ENCODE peak calls at places on chromosomes 1 and 21, in four cellular contexts. U, B, O and T are unnamed samples.

GRCh38 chr1:182174202-182174855 is 112.8 kb upstream of the ZNF648 start:
- DNase-seq in B (no peak), O (no peak), U (no peak), T (no peak)

GRCh38 chr1:232271991-232272589 is 357.8 kb downstream of the SIPA1L2 start:
- DNase-seq in O (no peak), B (peak), U (no peak), T (peak)

GRCh38 chr1:17875882-17876280 is 120.7 kb downstream of the ACTL8 start:
- DNase-seq in U (peak), O (no peak), B (no peak), T (peak)

GRCh38 chr1:21873174-21873573 is 61.1 kb downstream of the LDLRAD2 start:
- DNase-seq in U (no peak), B (no peak), O (no peak), T (no peak)

GRCh38 chr1:24898152-24898908 is 31.7 kb downstream of the RUNX3 start:
- DNase-seq in B (peak), O (peak), U (peak), T (peak)

GRCh38 chr21:39685236-39685635 is 59.7 kb upstream of the IGSF5 start:
- DNase-seq in U (no peak), O (no peak), B (no peak), T (no peak)

GRCh38 chr1:235917267-235917811 is 50.6 kb upstream of the LYST start:
- DNase-seq in U (peak), O (peak), B (peak), T (peak)

GRCh38 chr1:110450928-110451327 is at the start of gene PROK1:
- DNase-seq in O (no peak), U (no peak), B (no peak), T (no peak)

GRCh38 chr1:19811206-19811851 is 3.8 kb downstream of the RNF186 start:
- DNase-seq in B (peak), U (peak), O (peak), T (peak)

GRCh38 chr1:160219062-160219929 is 14.1 kb downstream of the PEA15 start:
- DNase-seq in U (peak), B (peak), O (peak), T (peak)

GRCh38 chr1:40039245-40039756 is 1.2 kb upstream of the CAP1 start:
- DNase-seq in U (no peak), O (no peak), B (no peak), T (no peak)

GRCh38 chr1:67863637-67864036 is 30.4 kb upstream of the GNG12 start:
- DNase-seq in O (no peak), B (no peak), U (no peak), T (no peak)

GRCh38 chr1:204451352-204452124 is 39.9 kb upstream of the PPP1R15B start:
- DNase-seq in O (no peak), B (no peak), U (no peak), T (no peak)

GRCh38 chr1:80023366-80023765 is 1016.8 kb upstream of the ADGRL4 start:
- DNase-seq in U (peak), B (no peak), O (no peak), T (no peak)

GRCh38 chr1:9280015-9280860 is 12.5 kb upstream of the SPSB1 start:
- DNase-seq in U (peak), B (peak), O (peak), T (peak)

GRCh38 chr1:13922440-13922839 is 222.5 kb downstream of the PRDM2 start:
- DNase-seq in B (no peak), U (no peak), O (no peak), T (peak)

GRCh38 chr1:111842411-111842810 is 86.7 kb downstream of the DDX20 start:
- DNase-seq in O (no peak), U (no peak), B (no peak), T (no peak)

GRCh38 chr1:224644553-224645154 is 28.5 kb downstream of the CNIH3 start:
- DNase-seq in U (peak), O (peak), B (peak), T (peak)

DNA sequence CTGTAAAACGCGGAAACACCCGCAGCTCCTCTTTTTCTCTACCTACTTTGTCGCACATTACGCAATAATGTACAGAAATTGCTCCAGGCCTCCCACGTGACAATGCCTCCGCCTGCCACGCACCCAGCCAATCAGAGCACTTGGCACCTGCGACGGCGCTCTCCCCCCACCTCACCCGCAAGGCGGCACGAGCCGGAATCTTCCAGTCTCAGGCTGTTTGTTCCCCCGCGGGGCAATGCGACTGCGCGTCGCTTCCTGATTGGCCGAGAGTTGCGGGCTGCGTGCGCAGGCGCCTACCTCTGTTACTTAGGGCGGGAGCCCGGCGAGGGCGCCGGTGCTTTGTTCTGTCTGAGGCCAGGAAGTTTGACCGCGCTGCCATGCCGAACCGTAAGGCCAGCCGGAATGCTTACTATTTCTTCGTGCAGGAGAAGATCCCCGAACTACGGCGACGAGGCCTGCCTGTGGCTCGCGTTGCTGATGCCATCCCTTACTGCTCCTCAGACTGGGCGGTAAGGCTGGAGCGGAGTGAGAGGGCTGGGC is at the start of gene MAEL:
- DNase-seq in B (no peak), O (no peak), U (no peak), T (no peak)
- H3K4me3 ChIP-seq in B (no peak), O (no peak), U (no peak), T (no peak)

GRCh38 chr1:154955039-154955717 is 721 bp downstream of the PBXIP1 start:
- DNase-seq in O (no peak), B (peak), U (peak), T (peak)
- H3K4me3 ChIP-seq in O (peak), B (peak), U (peak), T (peak)

DNA sequence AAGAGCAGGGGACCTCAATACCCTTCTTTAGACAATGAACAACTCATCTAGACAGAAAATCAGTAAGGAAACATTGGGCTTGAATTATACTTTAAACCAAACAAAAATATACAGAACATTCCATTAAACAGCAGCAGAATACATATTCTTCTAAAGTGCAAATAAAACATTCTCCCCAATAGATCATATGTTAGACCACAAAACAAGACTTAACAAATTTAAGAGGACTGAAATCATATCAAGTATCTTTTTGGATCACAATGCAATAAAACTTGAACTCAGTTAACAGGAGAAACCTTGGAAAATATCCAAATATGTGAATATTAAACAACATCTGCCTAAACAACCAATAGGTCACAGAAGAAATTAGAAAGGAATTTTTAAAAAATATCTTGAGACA is 47.7 kb upstream of the HP1BP3 start:
- DNase-seq in B (no peak), O (no peak), U (no peak), T (no peak)
- H3K4me3 ChIP-seq in B (no peak), O (no peak), U (no peak), T (no peak)

GRCh38 chr1:31577515-31578191 is 1.3 kb downstream of the TINAGL1 start:
- DNase-seq in O (no peak), U (no peak), B (no peak), T (peak)
- H3K4me3 ChIP-seq in O (peak), U (no peak), B (peak), T (peak)

DNA sequence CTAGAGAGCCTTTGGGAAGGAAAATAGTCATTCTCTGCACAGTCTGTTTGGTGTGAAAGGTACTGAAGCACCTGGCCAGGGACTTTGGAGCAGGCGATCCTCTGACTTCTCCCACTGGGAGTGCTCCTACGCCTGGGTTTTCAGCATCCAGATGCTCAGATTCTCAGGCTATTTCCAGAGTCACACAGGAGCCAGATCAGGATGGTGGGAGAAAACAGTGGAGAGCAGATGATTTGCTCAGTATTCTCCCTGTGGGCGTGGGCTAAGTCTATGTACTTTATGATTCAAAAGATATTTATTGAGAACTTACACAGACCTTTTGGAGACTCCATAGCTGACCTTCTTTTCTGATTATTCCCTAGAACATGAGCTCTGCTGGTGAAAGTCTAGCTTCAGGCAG is 134.6 kb downstream of the TENT5C start:
- DNase-seq in B (no peak), O (no peak), U (peak), T (no peak)
- H3K4me3 ChIP-seq in B (no peak), O (no peak), U (no peak), T (no peak)

DNA sequence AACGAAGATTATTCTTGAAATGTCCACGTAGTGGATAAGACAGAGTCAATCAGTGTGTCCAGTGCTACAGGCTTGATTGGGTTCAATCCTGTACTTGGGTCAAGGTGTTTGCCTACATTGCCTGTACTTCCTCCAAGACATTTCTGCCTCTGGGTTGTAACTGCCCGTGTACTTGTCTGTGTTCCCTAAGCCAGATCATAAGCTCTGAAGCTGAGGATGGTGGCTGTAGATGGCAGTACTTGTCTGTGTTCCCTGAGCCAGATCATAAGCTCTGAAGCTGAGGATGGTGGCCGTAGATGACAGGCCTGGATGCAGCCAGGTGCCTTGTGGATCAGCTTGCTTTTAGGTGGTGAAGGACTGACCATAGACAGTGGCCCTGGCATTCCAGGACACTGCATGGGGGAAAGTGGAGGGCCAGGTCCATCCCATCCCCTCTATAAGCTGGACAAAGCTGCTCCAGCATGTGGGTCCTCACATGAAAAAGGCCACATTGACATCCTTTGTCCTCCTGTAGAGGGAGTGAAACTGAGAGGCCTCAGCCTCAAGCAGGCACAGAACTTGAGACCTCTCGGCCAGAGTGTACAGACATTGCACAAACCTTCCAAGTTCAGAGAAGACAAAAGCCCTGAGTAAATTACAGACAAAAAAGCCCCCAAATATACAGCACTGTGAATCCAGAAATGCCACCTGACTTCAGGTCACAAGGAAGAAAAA is 2.0 kb upstream of the SRM start:
- DNase-seq in O (no peak), B (no peak), U (no peak), T (no peak)
- H3K4me3 ChIP-seq in O (no peak), B (no peak), U (no peak), T (no peak)

GRCh38 chr1:37475380-37476086 is 1.2 kb downstream of the ZC3H12A start:
- DNase-seq in B (no peak), U (peak), O (no peak), T (no peak)

GRCh38 chr1:37476460-37477197 is 2.2 kb downstream of the ZC3H12A start:
- DNase-seq in B (peak), O (no peak), U (peak), T (peak)

GRCh38 chr1:37477198-37477931 is 3.0 kb downstream of the ZC3H12A start:
- DNase-seq in O (no peak), U (peak), B (peak), T (peak)

GRCh38 chr1:37474697-37475379 is 458 bp downstream of the ZC3H12A start:
- DNase-seq in U (peak), O (no peak), B (no peak), T (peak)

DNA sequence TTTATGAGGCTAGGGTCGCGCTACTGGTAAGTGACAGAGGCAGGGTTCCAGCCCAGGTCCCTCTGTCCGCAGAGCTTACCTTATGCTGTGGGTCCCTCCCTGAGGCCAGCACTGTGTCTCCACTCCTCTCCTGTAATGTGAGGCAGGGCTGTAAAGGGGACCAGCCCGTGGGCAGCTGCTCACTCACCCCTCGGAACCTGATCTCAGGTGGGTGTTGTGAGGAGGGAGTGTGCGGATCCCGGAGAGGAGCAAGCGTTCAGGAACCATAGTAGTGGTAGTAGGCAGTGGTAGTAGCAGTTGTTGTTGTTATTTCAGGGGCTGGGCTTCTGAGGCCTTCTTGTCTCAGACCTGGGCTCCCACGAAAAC is 1.7 kb downstream of the ZC3H12A start:
- DNase-seq in U (no peak), O (no peak), B (no peak), T (no peak)
- H3K4me3 ChIP-seq in U (peak), O (peak), B (peak), T (peak)

GRCh38 chr1:207754942-207755689 is 3.3 kb downstream of the CD46 start:
- DNase-seq in B (no peak), U (no peak), O (no peak), T (peak)
- H3K4me3 ChIP-seq in B (no peak), U (no peak), O (no peak), T (no peak)

GRCh38 chr21:34612056-34612455 is 2.9 kb downstream of the RCAN1 start:
- DNase-seq in B (no peak), O (no peak), U (no peak), T (no peak)
- H3K4me3 ChIP-seq in B (no peak), O (no peak), U (no peak), T (no peak)